ENCODE peak calls at places on chromosome 11, in four cellular contexts. F is kidney, R is GM23248, Y is astrocyte. X is an unnamed sample.

GRCh38 chr11:96228911-96229310 is 114.1 kb downstream of the MAML2 start:
- DNase-seq in F (no peak), R (no peak), Y (peak), X (no peak)

GRCh38 chr11:127640822-127641485 is 640.4 kb upstream of the KIRREL3 start:
- DNase-seq in F (no peak), R (no peak), Y (peak), X (peak)

GRCh38 chr11:69891421-69892236 is 72.4 kb upstream of the FGF3 start:
- DNase-seq in F (peak), R (no peak), Y (no peak), X (no peak)

GRCh38 chr11:102831128-102831708 is 12.2 kb downstream of the MMP3 start:
- DNase-seq in F (no peak), R (peak), Y (no peak), X (peak)

GRCh38 chr11:131867457-131868257 is 497.2 kb downstream of the NTM start:
- DNase-seq in F (peak), R (peak), Y (peak), X (peak)

GRCh38 chr11:68321293-68322030 is 9.1 kb downstream of the LRP5 start:
- DNase-seq in F (no peak), R (no peak), Y (no peak), X (no peak)

GRCh38 chr11:119585038-119585666 is 143.8 kb downstream of the NECTIN1 start:
- DNase-seq in F (peak), R (peak), Y (no peak), X (peak)

GRCh38 chr11:129695543-129696308 is 119.9 kb upstream of the TMEM45B start:
- DNase-seq in F (peak), R (peak), Y (peak), X (peak)

GRCh38 chr11:78419327-78419726 is 1.7 kb upstream of the GAB2 start:
- DNase-seq in F (no peak), R (peak), Y (peak), X (peak)
- H3K4me3 ChIP-seq in F (no peak), R (peak), Y (no peak), X (no peak)

GRCh38 chr11:48019597-48019996 is 39.2 kb downstream of the PTPRJ start:
- DNase-seq in F (no peak), R (no peak), Y (no peak), X (no peak)
- H3K9ac ChIP-seq in F (no peak), R (no peak), Y (no peak), X (peak)

GRCh38 chr11:548700-549603 is 11.6 kb downstream of the LMNTD2 start:
- DNase-seq in F (peak), R (peak), Y (peak), X (no peak)

GRCh38 chr11:551131-551530 is 9.4 kb downstream of the LMNTD2 start:
- DNase-seq in F (no peak), R (no peak), Y (no peak), X (no peak)

GRCh38 chr11:550746-551085 is 9.8 kb downstream of the LMNTD2 start:
- DNase-seq in F (no peak), R (no peak), Y (no peak), X (no peak)

GRCh38 chr11:551596-551995 is 8.9 kb downstream of the LMNTD2 start:
- DNase-seq in F (no peak), R (no peak), Y (no peak), X (no peak)

GRCh38 chr11:550021-550745 is 10.4 kb downstream of the LMNTD2 start:
- DNase-seq in F (peak), R (no peak), Y (no peak), X (no peak)
- H3K4me3 ChIP-seq in F (no peak), R (no peak), Y (no peak), X (no peak)

GRCh38 chr11:2915473-2915872 is 13.7 kb downstream of the PHLDA2 start:
- DNase-seq in F (no peak), R (no peak), Y (no peak), X (no peak)

GRCh38 chr11:2913776-2914474 is 15.3 kb downstream of the PHLDA2 start:
- DNase-seq in F (no peak), R (no peak), Y (no peak), X (no peak)

GRCh38 chr11:2913029-2913431 is 16.2 kb downstream of the PHLDA2 start:
- DNase-seq in F (no peak), R (peak), Y (no peak), X (no peak)

GRCh38 chr11:2916114-2916891 is 12.9 kb downstream of the PHLDA2 start:
- DNase-seq in F (peak), R (no peak), Y (no peak), X (no peak)

GRCh38 chr11:2914475-2915195 is 14.6 kb downstream of the PHLDA2 start:
- DNase-seq in F (peak), R (no peak), Y (no peak), X (no peak)
- H3K9ac ChIP-seq in F (no peak), R (no peak), Y (no peak), X (no peak)

GRCh38 chr11:64400667-64401066 is 41.7 kb downstream of the RPS6KA4 start:
- DNase-seq in F (no peak), R (no peak), Y (no peak), X (no peak)
- H3K4me3 ChIP-seq in F (no peak), R (no peak), Y (no peak), X (no peak)

DNA sequence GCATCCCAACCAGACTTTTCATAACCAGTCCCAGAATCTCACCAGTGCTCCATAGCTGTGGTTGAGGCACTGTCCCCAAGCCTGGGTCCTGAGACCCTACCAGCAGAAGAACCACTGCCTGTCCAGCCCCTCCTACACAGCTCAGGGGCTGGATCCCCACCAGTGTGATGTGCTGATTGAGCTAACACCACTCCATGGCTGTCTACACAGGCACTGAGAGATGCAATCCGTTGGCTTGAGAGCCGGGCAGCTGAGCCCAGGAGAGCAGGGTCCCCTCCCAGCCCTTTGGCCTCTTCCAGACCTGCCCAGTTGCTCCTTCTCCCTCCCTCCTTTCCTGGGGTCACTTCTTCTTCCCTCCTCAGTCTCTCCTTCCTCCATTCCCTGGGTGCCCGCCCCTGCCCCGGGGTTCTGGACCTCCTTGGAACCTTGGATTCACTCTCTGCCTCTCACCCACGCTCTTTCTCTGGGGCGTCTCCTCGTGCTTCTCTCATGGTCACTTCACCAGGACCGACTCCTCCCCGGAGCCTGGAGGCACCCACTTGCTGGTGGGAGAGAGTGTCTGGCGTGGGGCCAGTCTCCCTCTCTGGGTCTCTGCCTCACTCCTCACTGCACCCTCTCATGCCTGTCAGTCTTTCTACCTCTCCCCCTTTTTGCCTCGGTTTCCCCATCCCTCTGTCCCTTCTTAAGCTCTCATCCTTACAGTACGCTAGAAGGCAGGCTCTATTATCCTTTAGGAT is 705 bp upstream of the SCYL1 start:
- DNase-seq in F (peak), R (peak), Y (no peak), X (peak)
- H3K9ac ChIP-seq in F (peak), R (peak), Y (peak), X (no peak)

GRCh38 chr11:79170289-79170688 is 270.5 kb downstream of the TENM4 start:
- DNase-seq in F (no peak), R (no peak), Y (no peak), X (no peak)

GRCh38 chr11:79173615-79174014 is 267.2 kb downstream of the TENM4 start:
- DNase-seq in F (no peak), R (peak), Y (peak), X (no peak)

GRCh38 chr11:79179087-79179486 is 261.7 kb downstream of the TENM4 start:
- DNase-seq in F (no peak), R (no peak), Y (no peak), X (no peak)

GRCh38 chr11:79168530-79169110 is 272.2 kb downstream of the TENM4 start:
- DNase-seq in F (no peak), R (no peak), Y (no peak), X (no peak)

GRCh38 chr11:79174045-79175008 is 266.5 kb downstream of the TENM4 start:
- DNase-seq in F (no peak), R (no peak), Y (peak), X (no peak)
- H3K4me3 ChIP-seq in F (no peak), R (peak), Y (peak), X (no peak)

GRCh38 chr11:61011239-61011870 is 39.9 kb downstream of the CD6 start:
- DNase-seq in F (no peak), R (no peak), Y (no peak), X (no peak)
- H3K9ac ChIP-seq in F (no peak), R (no peak), Y (peak), X (no peak)

GRCh38 chr11:2694495-2694894 is 5.3 kb downstream of the KCNQ1OT1 start:
- DNase-seq in F (no peak), R (no peak), Y (no peak), X (no peak)

GRCh38 chr11:2691991-2692841 is 7.6 kb downstream of the KCNQ1OT1 start:
- DNase-seq in F (peak), R (no peak), Y (no peak), X (no peak)

GRCh38 chr11:2694995-2695939 is 4.5 kb downstream of the KCNQ1OT1 start:
- DNase-seq in F (no peak), R (no peak), Y (no peak), X (no peak)

GRCh38 chr11:2693851-2694261 is 5.9 kb downstream of the KCNQ1OT1 start:
- DNase-seq in F (peak), R (peak), Y (no peak), X (no peak)

GRCh38 chr11:2693271-2693833 is 6.4 kb downstream of the KCNQ1OT1 start:
- DNase-seq in F (peak), R (no peak), Y (no peak), X (no peak)
- H3K4me3 ChIP-seq in F (no peak), R (no peak), Y (no peak), X (no peak)

X was measured in endothelial cell of umbilical vein.